ENCODE peak calls at places on chromosomes 12 and 14, in four cellular contexts. S is H1, Y is GM12878, C is HepG2. K is an unnamed sample.

GRCh38 chr12:64752833-64753238 is 6.4 kb downstream of the GNS start:
- DNase-seq in Y (no peak), C (no peak), S (no peak), K (no peak)

GRCh38 chr14:102196436-102197230 is 56.9 kb downstream of the WDR20 start:
- DNase-seq in S (no peak), Y (no peak), C (no peak), K (no peak)

GRCh38 chr14:105980224-105980623 is 453.8 kb downstream of the TMEM121 start:
- DNase-seq in Y (no peak), S (no peak), C (no peak), K (no peak)

GRCh38 chr12:30794591-30795409 is 40.0 kb upstream of the CAPRIN2 start:
- DNase-seq in Y (no peak), S (peak; percentile 59), C (peak; percentile 67), K (peak; percentile 39)

GRCh38 chr14:70188608-70189540 is at the start of gene SLC8A3:
- DNase-seq in S (no peak), Y (no peak), C (no peak), K (no peak)

GRCh38 chr12:12714276-12715001 is 2.7 kb upstream of the CDKN1B start:
- DNase-seq in Y (no peak), C (no peak), S (no peak), K (peak; percentile 32)

GRCh38 chr12:2167231-2167630 is 114.4 kb downstream of the CACNA1C start:
- DNase-seq in S (no peak), Y (no peak), C (no peak), K (no peak)

GRCh38 chr12:117972341-117972740 is 3.6 kb upstream of the KSR2 start:
- DNase-seq in S (no peak), Y (no peak), C (no peak), K (no peak)

GRCh38 chr14:104163541-104163940 is 25.2 kb downstream of the KIF26A start:
- DNase-seq in C (no peak), S (no peak), Y (no peak), K (no peak)

GRCh38 chr14:32368107-32368506 is 39.0 kb downstream of the AKAP6 start:
- DNase-seq in Y (no peak), S (no peak), C (no peak), K (no peak)

GRCh38 chr12:53044052-53044581 is 5.7 kb upstream of the TNS2 start:
- DNase-seq in Y (no peak), S (no peak), C (peak; percentile 72), K (peak; percentile 11)

GRCh38 chr12:31715283-31715825 is 13.5 kb downstream of the AMN1 start:
- DNase-seq in Y (peak; percentile 77), C (peak; percentile 76), S (no peak), K (peak; percentile 94)

GRCh38 chr14:74905595-74906142 is 17.4 kb downstream of the RPS6KL1 start:
- DNase-seq in S (no peak), C (peak; percentile 36), Y (no peak), K (peak; percentile 74)

GRCh38 chr14:100554082-100554677 is 33.0 kb downstream of the BEGAIN start:
- DNase-seq in Y (no peak), C (no peak), S (no peak), K (peak; percentile 84)

GRCh38 chr14:58465425-58465824 is 37.9 kb downstream of the KIAA0586 start:
- DNase-seq in S (no peak), Y (no peak), C (peak; percentile 32), K (no peak)

GRCh38 chr12:113889076-113889475 is 77.0 kb downstream of the RBM19 start:
- DNase-seq in S (no peak), C (peak; percentile 9), Y (no peak), K (no peak)

GRCh38 chr12:50925342-50925651 is 27.0 kb upstream of the HIGD1C start:
- DNase-seq in C (no peak), Y (no peak), S (no peak), K (no peak)

GRCh38 chr12:21962821-21963220 is 21.6 kb upstream of the ABCC9 start:
- DNase-seq in S (no peak), Y (no peak), C (no peak), K (no peak)

GRCh38 chr12:116222358-116222757 is 55.1 kb downstream of the MED13L start:
- DNase-seq in Y (no peak), S (no peak), C (peak; percentile 55), K (no peak)
- TF ChIP-seq GABPA in Y (no peak), S (no peak), C (no peak), K (no peak)

GRCh38 chr12:16347391-16348298 is at the start of gene MGST1:
- DNase-seq in Y (peak; percentile 11), C (peak; percentile 77), S (peak; percentile 73), K (peak; percentile 27)
- TF ChIP-seq CBX5 in Y (no peak), C (no peak), S (no peak), K (no peak)

GRCh38 chr14:92540472-92541048 is 27.0 kb downstream of the RIN3 start:
- DNase-seq in Y (no peak), S (no peak), C (no peak), K (no peak)
- TF ChIP-seq GABPA in Y (no peak), S (no peak), C (no peak), K (no peak)

DNA sequence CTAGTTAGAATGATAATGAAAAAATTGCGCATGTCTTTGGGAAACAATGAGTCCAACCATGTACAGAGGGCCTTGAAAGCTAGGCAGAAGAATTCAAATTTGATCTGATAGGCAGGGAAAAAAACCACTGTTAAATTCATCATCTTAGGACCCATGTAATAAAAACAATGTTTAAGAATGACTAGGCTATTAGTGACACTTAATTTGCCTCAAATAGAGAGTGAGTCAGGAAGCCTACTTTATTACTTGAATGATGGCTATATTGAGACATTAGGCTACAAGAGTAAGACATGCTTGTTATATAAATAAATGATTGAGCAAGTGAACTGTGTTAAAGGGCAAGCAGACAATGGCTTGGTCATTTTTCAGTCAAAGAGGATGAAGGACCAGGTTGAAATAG is 98.9 kb downstream of the SLC41A2 start:
- DNase-seq in C (no peak), S (no peak), Y (no peak), K (no peak)
- TF ChIP-seq CBX5 in C (no peak), S (no peak), Y (no peak), K (no peak)

DNA sequence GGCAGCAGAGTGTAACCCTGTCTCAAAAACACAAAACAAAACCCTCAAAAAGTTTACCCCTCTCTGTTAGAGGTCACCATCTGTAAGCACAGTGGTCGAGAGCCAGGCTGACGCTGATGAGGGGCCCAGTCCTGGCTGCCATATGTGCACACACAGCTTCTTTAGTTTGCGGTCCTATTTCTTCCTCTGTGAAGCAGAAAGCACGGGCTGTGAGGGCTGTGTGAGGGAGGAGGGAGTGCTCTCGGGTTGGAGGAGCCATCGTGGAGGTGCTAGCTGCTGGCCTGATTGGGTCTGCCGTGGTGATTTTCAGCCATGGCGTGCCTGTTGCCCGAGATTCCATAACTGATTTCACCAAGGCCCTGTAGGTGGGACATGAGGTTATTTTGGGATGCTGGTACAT is 3.5 kb downstream of the ULK1 start:
- DNase-seq in Y (no peak), S (no peak), C (no peak), K (no peak)
- TF ChIP-seq GABPA in Y (no peak), S (no peak), C (no peak), K (no peak)

GRCh38 chr14:85535916-85536834 is 6.2 kb downstream of the FLRT2 start:
- DNase-seq in Y (no peak), S (no peak), C (peak; percentile 12), K (no peak)
- TF ChIP-seq CBX5 in Y (no peak), S (no peak), C (no peak), K (no peak)

K was measured in K562.